ENCODE peak calls at places on chromosomes 1 and 21, in four cellular contexts. Q is gastrocnemius medialis, F is thyroid gland, Z is ovary. L is an unnamed sample.

GRCh38 chr21:39763282-39763970 is 18.4 kb downstream of the IGSF5 start:
- DNase-seq in F (no peak), Z (peak), Q (no peak), L (no peak)

GRCh38 chr1:2492091-2492490 is 16.0 kb downstream of the PLCH2 start:
- DNase-seq in Q (no peak), Z (no peak), F (no peak), L (no peak)

GRCh38 chr1:66476774-66477173 is 57.2 kb upstream of the SGIP1 start:
- DNase-seq in F (no peak), Q (no peak), Z (no peak), L (no peak)

GRCh38 chr1:206469933-206470691 is at the start of gene IKBKE:
- DNase-seq in Q (no peak), F (peak), Z (no peak), L (no peak)

GRCh38 chr1:38586993-38587646 is 272.5 kb downstream of the RRAGC start:
- DNase-seq in Z (no peak), Q (no peak), F (peak), L (no peak)

GRCh38 chr1:160406131-160406968 is 6.0 kb downstream of the VANGL2 start:
- DNase-seq in Q (no peak), Z (no peak), F (no peak), L (no peak)

GRCh38 chr1:172928412-172928811 is 122.3 kb downstream of the TNFSF18 start:
- DNase-seq in F (no peak), Z (no peak), Q (no peak), L (no peak)

GRCh38 chr1:17419626-17420328 is 19.7 kb downstream of the RCC2 start:
- DNase-seq in Z (peak), Q (peak), F (peak), L (peak)

GRCh38 chr21:41933259-41934079 is 20.3 kb downstream of the C2CD2 start:
- DNase-seq in Z (peak), F (no peak), Q (no peak), L (no peak)

GRCh38 chr1:184019506-184019905 is 18.0 kb downstream of the COLGALT2 start:
- DNase-seq in F (no peak), Z (no peak), Q (no peak), L (no peak)

GRCh38 chr1:151311589-151312331 is 15.5 kb downstream of the PI4KB start:
- DNase-seq in Q (peak), Z (peak), F (peak), L (peak)

GRCh38 chr1:20678599-20678998 is 17.4 kb upstream of the DDOST start:
- DNase-seq in Q (no peak), Z (no peak), F (no peak), L (no peak)

GRCh38 chr1:89802036-89802435 is 18.8 kb upstream of the LRRC8D start:
- DNase-seq in Q (no peak), Z (no peak), F (no peak), L (no peak)

GRCh38 chr1:169488157-169488556 is 2.4 kb upstream of the SLC19A2 start:
- DNase-seq in Z (no peak), Q (no peak), F (no peak), L (no peak)

GRCh38 chr1:33043267-33044090 is 6.8 kb upstream of the AK2 start:
- DNase-seq in Q (no peak), Z (no peak), F (no peak), L (no peak)

GRCh38 chr1:156413310-156414246 is 44.6 kb downstream of the RHBG start:
- DNase-seq in Q (no peak), F (no peak), Z (no peak), L (no peak)

GRCh38 chr1:214899908-214900470 is 182.5 kb upstream of the KCNK2 start:
- DNase-seq in F (no peak), Z (no peak), Q (no peak), L (no peak)

GRCh38 chr1:215083408-215083961 is 948 bp downstream of the KCNK2 start:
- DNase-seq in Z (no peak), Q (no peak), F (peak), L (no peak)

GRCh38 chr1:41483960-41484844 is at the start of gene EDN2:
- DNase-seq in F (peak), Z (peak), Q (peak), L (peak)

GRCh38 chr1:44481701-44482100 is 76.6 kb downstream of the RNF220 start:
- DNase-seq in F (no peak), Z (no peak), Q (no peak), L (no peak)

GRCh38 chr1:23624440-23624839 is 65.1 kb upstream of the ID3 start:
- DNase-seq in Z (no peak), F (no peak), Q (no peak), L (no peak)

GRCh38 chr1:179954494-179955317 is at the start of gene CEP350:
- DNase-seq in Q (peak), Z (peak), F (peak), L (peak)

GRCh38 chr1:109509176-109510134 is at the start of gene AMIGO1:
- DNase-seq in Z (peak), F (peak), Q (no peak), L (peak)

GRCh38 chr1:191490303-191490702 is 668.0 kb upstream of the RGS18 start:
- DNase-seq in Z (no peak), F (no peak), Q (no peak), L (no peak)

GRCh38 chr21:44057055-44057454 is 44.9 kb downstream of the TRAPPC10 start:
- DNase-seq in Q (no peak), F (no peak), Z (no peak), L (no peak)

DNA sequence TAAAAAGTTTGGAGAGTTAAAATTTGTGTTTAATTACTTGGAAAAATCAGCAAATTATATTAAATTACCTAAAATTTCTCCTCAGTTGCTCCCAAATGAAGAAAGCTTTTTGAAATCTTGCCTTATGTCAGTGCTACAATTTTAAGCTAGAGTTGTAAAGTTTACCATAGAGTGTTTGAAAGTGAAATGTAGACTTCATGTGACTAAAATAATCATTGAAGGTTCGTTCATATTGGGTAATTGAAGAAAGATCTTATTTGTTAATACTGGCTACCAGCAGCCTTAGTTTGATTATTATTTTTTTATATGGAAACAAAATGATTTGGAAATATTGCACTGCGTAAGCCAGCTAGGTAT is 4.4 kb downstream of the DYRK1A start:
- DNase-seq in Q (no peak), F (no peak), Z (no peak), L (no peak)
- H3K4me3 ChIP-seq in Q (no peak), F (no peak), Z (peak), L (no peak)

GRCh38 chr1:244836135-244836521 is 670 bp downstream of the COX20 start:
- DNase-seq in Q (no peak), Z (no peak), F (no peak), L (no peak)

GRCh38 chr1:244834596-244835275 is 722 bp upstream of the COX20 start:
- DNase-seq in Q (peak), F (no peak), Z (no peak), L (no peak)

GRCh38 chr1:244836598-244836997 is 1.1 kb downstream of the COX20 start:
- DNase-seq in Z (no peak), F (no peak), Q (no peak), L (no peak)

GRCh38 chr1:244833734-244834595 is 1.5 kb upstream of the COX20 start:
- DNase-seq in Z (peak), F (peak), Q (peak), L (peak)

GRCh38 chr1:244835276-244836134 is at the start of gene COX20:
- DNase-seq in Q (peak), Z (peak), F (peak), L (peak)
- TF ChIP-seq POLR2A in Q (peak), Z (peak), F (peak), L (peak)

GRCh38 chr1:228354390-228355320 is 52.0 kb downstream of the TRIM11 start:
- DNase-seq in Z (no peak), F (no peak), Q (no peak), L (no peak)
- TF ChIP-seq CTCF in Z (no peak), F (no peak), Q (no peak), L (no peak)

DNA sequence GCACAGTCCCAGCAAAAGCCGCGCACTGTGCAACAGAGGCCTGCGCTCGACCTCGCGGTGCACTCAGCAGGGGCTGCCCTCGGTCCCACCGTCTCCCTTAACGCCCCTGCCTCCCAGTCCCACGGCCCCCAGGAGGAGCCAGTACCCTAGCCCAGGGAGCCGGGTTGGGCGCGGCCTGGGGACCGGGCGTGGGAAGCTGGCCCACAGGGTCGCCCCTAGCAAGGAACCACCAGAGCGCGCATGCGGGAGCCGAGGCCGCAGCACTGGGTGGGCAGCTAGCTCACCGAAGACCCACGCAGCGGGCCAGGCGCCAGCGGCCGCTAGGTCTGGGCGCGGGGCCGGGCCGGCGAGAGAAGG is 21.6 kb upstream of the ZNF678 start:
- DNase-seq in Q (no peak), Z (peak), F (no peak), L (no peak)
- H3K4me3 ChIP-seq in Q (peak), Z (peak), F (peak), L (peak)